ENCODE peak calls at places on chromosomes 2 and 18, in six cellular contexts. G is mucosa of descending colon; I is activated CD4-positive, alpha-beta T cell treated with anti-CD3 and anti-CD28 coated beads, Interleukin-2, amount 50 U/mL, for 1 hour; Y is activated T-helper 1 cell treated with Interleukin-2 at 50 U/mL for 16 hours; U is D341Med; V is NCI-H1436. J is an unnamed sample.

GRCh38 chr2:174681983-174682577 is 82.2 kb downstream of the CHRNA1 start:
- DNase-seq in G (peak), I (peak), Y (peak), U (peak), V (no peak), J (no peak)

GRCh38 chr18:57747809-57748680 is 55.1 kb downstream of the ATP8B1 start:
- DNase-seq in G (no peak), I (no peak), Y (no peak), U (no peak), V (no peak), J (no peak)

GRCh38 chr2:31294230-31294629 is 60.3 kb downstream of the EHD3 start:
- DNase-seq in G (no peak), I (no peak), Y (no peak), U (no peak), V (no peak), J (no peak)

GRCh38 chr2:173027181-173028128 is 48.2 kb upstream of the MAP3K20 start:
- DNase-seq in G (no peak), I (peak), Y (peak), U (peak), V (peak), J (peak)

GRCh38 chr2:164981217-164981990 is 26.1 kb upstream of the SLC38A11 start:
- DNase-seq in G (no peak), I (no peak), Y (no peak), U (no peak), V (no peak), J (no peak)

GRCh38 chr2:161077367-161078210 is 82.6 kb upstream of the TANK start:
- DNase-seq in G (no peak), I (peak), Y (peak), U (no peak), V (no peak), J (no peak)

GRCh38 chr2:142876423-142876822 is 1.0 kb upstream of the KYNU start:
- DNase-seq in G (no peak), I (no peak), Y (no peak), U (no peak), V (no peak), J (no peak)

GRCh38 chr2:240797500-240797895 is 22.5 kb downstream of the KIF1A start:
- DNase-seq in G (peak), I (no peak), Y (no peak), U (no peak), V (no peak), J (no peak)

GRCh38 chr2:45754087-45755015 is 102.9 kb downstream of the PRKCE start:
- DNase-seq in G (no peak), I (no peak), Y (no peak), U (no peak), V (no peak), J (no peak)

GRCh38 chr2:187541086-187542085 is 12.8 kb downstream of the TFPI start:
- DNase-seq in G (no peak), I (no peak), Y (no peak), U (no peak), V (no peak), J (no peak)

GRCh38 chr18:52544086-52544485 is 204.1 kb downstream of the DCC start:
- DNase-seq in G (no peak), I (no peak), Y (no peak), U (no peak), V (no peak), J (no peak)

GRCh38 chr2:240214790-240215675 is 74.6 kb upstream of the OTOS start:
- DNase-seq in G (no peak), I (no peak), Y (no peak), U (no peak), V (no peak), J (no peak)

GRCh38 chr2:38464971-38465788 is 88.1 kb upstream of the ATL2 start:
- DNase-seq in G (no peak), I (no peak), Y (no peak), U (no peak), V (no peak), J (no peak)

GRCh38 chr18:58195278-58195721 is 151.3 kb downstream of the NEDD4L start:
- DNase-seq in G (peak), I (peak), Y (no peak), U (no peak), V (no peak), J (no peak)

GRCh38 chr2:235639387-235639786 is 145.5 kb downstream of the AGAP1 start:
- DNase-seq in G (no peak), I (no peak), Y (no peak), U (no peak), V (no peak), J (no peak)

GRCh38 chr2:48912110-48912509 is 156.6 kb upstream of the LHCGR start:
- DNase-seq in G (no peak), I (no peak), Y (no peak), U (peak), V (peak), J (no peak)

GRCh38 chr2:183035298-183035953 is 2.8 kb downstream of the NCKAP1 start:
- DNase-seq in G (no peak), I (no peak), Y (no peak), U (no peak), V (no peak), J (no peak)

GRCh38 chr2:44952143-44952805 is 10.8 kb downstream of the SIX3 start:
- DNase-seq in G (no peak), I (no peak), Y (no peak), U (peak), V (no peak), J (no peak)

GRCh38 chr18:3027301-3027700 is 14.4 kb upstream of the LPIN2 start:
- DNase-seq in G (no peak), I (no peak), Y (no peak), U (no peak), V (no peak), J (no peak)

GRCh38 chr2:191351298-191351697 is 106.1 kb downstream of the MYO1B start:
- DNase-seq in G (no peak), I (no peak), Y (no peak), U (no peak), V (no peak), J (no peak)

GRCh38 chr2:119240311-119241204 is 16.9 kb downstream of the STEAP3 start:
- DNase-seq in G (peak), I (no peak), Y (no peak), U (peak), V (peak), J (peak)

GRCh38 chr2:240935101-240935876 is 29.2 kb downstream of the CROCC2 start:
- DNase-seq in G (peak), I (no peak), Y (no peak), U (no peak), V (no peak), J (no peak)

GRCh38 chr18:22355069-22355468 is 62.6 kb downstream of the CTAGE1 start:
- DNase-seq in G (no peak), I (no peak), Y (no peak), U (no peak), V (no peak), J (no peak)

GRCh38 chr18:9824474-9824832 is 61.3 kb upstream of the TXNDC2 start:
- DNase-seq in G (no peak), I (no peak), Y (no peak), U (no peak), V (no peak), J (no peak)

GRCh38 chr2:132463719-132464118 is 47.1 kb downstream of the GPR39 start:
- DNase-seq in G (no peak), I (no peak), Y (no peak), U (no peak), V (no peak), J (no peak)

GRCh38 chr2:139353874-139354273 is 573.7 kb upstream of the NXPH2 start:
- DNase-seq in G (no peak), I (no peak), Y (no peak), U (no peak), V (no peak), J (no peak)

GRCh38 chr2:100192825-100193224 is 50.4 kb upstream of the AFF3 start:
- DNase-seq in G (no peak), I (no peak), Y (no peak), U (no peak), V (no peak), J (no peak)

GRCh38 chr2:27776097-27776496 is 4.6 kb downstream of the MRPL33 start:
- DNase-seq in G (no peak), I (no peak), Y (no peak), U (no peak), V (no peak), J (no peak)

GRCh38 chr2:6392966-6393365 is 472.7 kb downstream of the CMPK2 start:
- DNase-seq in G (no peak), I (no peak), Y (no peak), U (no peak), V (no peak), J (no peak)

GRCh38 chr2:67221266-67221665 is 175.9 kb upstream of the ETAA1 start:
- DNase-seq in G (no peak), I (no peak), Y (no peak), U (no peak), V (no peak), J (no peak)

GRCh38 chr18:59742325-59743111 is 45.3 kb upstream of the CCBE1 start:
- DNase-seq in G (no peak), I (no peak), Y (no peak), U (no peak), V (no peak), J (no peak)

GRCh38 chr18:79680100-79680879 is 687 bp downstream of the CTDP1 start:
- DNase-seq in G (peak), I (peak), Y (no peak), U (peak), V (no peak), J (no peak)

GRCh38 chr18:32048507-32049091 is 30.0 kb downstream of the RNF125 start:
- DNase-seq in G (peak), I (no peak), Y (no peak), U (no peak), V (no peak), J (no peak)

GRCh38 chr2:123015186-123015585 is 1009.9 kb upstream of the CNTNAP5 start:
- DNase-seq in G (no peak), I (no peak), Y (no peak), U (no peak), V (no peak), J (no peak)

GRCh38 chr2:105969552-105969951 is 224.5 kb downstream of the UXS1 start:
- DNase-seq in G (no peak), I (no peak), Y (no peak), U (peak), V (no peak), J (no peak)